ENCODE peak calls at places on chromosome 16, in ten cellular contexts. M is lung; J is right lobe of liver; B is tibial artery; R is heart right ventricle; D is AG04450; F is AG10803; Y is BJ; L is CD8-positive, alpha-beta T cell; I is GM12865. X is an unnamed sample.
A peak's percentile ranks its signal among the peaks of the same experiment; 100 is the strongest.

GRCh38 chr16:77191259-77191969 is 424 bp downstream of the MON1B start:
- DNase-seq in M (peak; percentile 46), J (no peak), B (no peak), R (peak; percentile 29), D (no peak), F (peak; percentile 17), Y (no peak), L (peak; percentile 19), I (peak; percentile 68), X (no peak)

GRCh38 chr16:78720416-78720815 is 621.0 kb downstream of the WWOX start:
- DNase-seq in M (no peak), J (no peak), B (no peak), R (no peak), D (no peak), F (no peak), Y (no peak), L (no peak), I (no peak), X (no peak)

GRCh38 chr16:30925646-30926332 is 2.4 kb downstream of the FBXL19 start:
- DNase-seq in M (no peak), J (no peak), B (no peak), R (no peak), D (no peak), F (no peak), Y (no peak), L (no peak), I (no peak), X (no peak)

GRCh38 chr16:2904922-2905240 is 6.8 kb upstream of the FLYWCH1 start:
- DNase-seq in M (no peak), J (no peak), B (no peak), R (no peak), D (no peak), F (no peak), Y (no peak), L (no peak), I (no peak), X (no peak)

GRCh38 chr16:28834349-28834748 is 11.6 kb downstream of the ATXN2L start:
- DNase-seq in M (no peak), J (no peak), B (no peak), R (no peak), D (no peak), F (no peak), Y (no peak), L (no peak), I (no peak), X (no peak)

GRCh38 chr16:81546781-81547180 is 102.2 kb downstream of the CMIP start:
- DNase-seq in M (no peak), J (no peak), B (no peak), R (no peak), D (no peak), F (no peak), Y (no peak), L (no peak), I (no peak), X (no peak)

GRCh38 chr16:70800306-70800705 is 652 bp downstream of the VAC14 start:
- DNase-seq in M (no peak), J (no peak), B (no peak), R (no peak), D (no peak), F (no peak), Y (no peak), L (no peak), I (peak; percentile 25), X (peak; percentile 20)

GRCh38 chr16:26765087-26765486 is 301.6 kb upstream of the C16orf82 start:
- DNase-seq in M (no peak), J (no peak), B (no peak), R (no peak), D (no peak), F (no peak), Y (no peak), L (no peak), I (peak; percentile 13), X (no peak)

GRCh38 chr16:56341656-56342397 is 83.5 kb downstream of the AMFR start:
- DNase-seq in M (no peak), J (no peak), B (no peak), R (no peak), D (no peak), F (no peak), Y (no peak), L (no peak), I (no peak), X (no peak)

GRCh38 chr16:76278976-76279375 is 1.8 kb downstream of the CNTNAP4 start:
- DNase-seq in M (no peak), J (no peak), B (no peak), R (no peak), D (no peak), F (no peak), Y (no peak), L (no peak), I (peak; percentile 53), X (no peak)

GRCh38 chr16:84614914-84615813 is 2.7 kb downstream of the COTL1 start:
- DNase-seq in M (no peak), J (no peak), B (no peak), R (no peak), D (no peak), F (no peak), Y (no peak), L (no peak), I (no peak), X (no peak)

GRCh38 chr16:637081-638018 is 1.2 kb upstream of the METTL26 start:
- DNase-seq in M (peak; percentile 92), J (peak; percentile 97), B (peak; percentile 86), R (peak; percentile 92), D (peak; percentile 72), F (peak; percentile 86), Y (no peak), L (peak; percentile 81), I (peak; percentile 95), X (peak; percentile 100)

DNA sequence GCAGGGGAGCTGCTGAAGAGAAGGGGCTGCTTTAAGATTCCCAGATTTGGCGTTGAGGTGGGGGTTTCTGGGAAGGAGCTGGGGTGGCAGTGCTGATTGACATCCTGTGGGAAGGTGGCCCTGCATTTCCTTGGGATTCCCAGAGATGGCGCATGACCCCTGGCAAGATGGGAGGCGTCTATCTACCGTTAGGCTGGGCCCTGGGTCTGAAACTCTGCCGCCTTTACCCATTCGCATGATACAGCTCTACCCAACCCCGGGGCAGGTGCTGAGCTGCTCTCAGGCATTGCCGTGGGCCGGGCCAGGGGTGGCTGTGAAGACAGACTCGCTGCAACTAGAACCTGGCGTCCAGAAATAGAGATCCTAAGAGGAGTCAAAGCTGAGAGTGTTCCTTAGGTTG is 9.9 kb upstream of the MVD start:
- DNase-seq in M (no peak), J (no peak), B (no peak), R (no peak), D (no peak), F (no peak), Y (no peak), L (no peak), I (no peak), X (no peak)
- TF ChIP-seq CTCF in M (no peak), J (no peak), B (no peak), R (no peak), D (peak; percentile 27), F (no peak), Y (peak; percentile 19), L (no peak), I (no peak), X (peak; percentile 3)

GRCh38 chr16:23398987-23399805 is 53.8 kb downstream of the COG7 start:
- DNase-seq in M (peak; percentile 66), J (no peak), B (no peak), R (peak; percentile 41), D (no peak), F (no peak), Y (no peak), L (no peak), I (no peak), X (no peak)
- TF ChIP-seq CTCF in M (no peak), J (no peak), B (no peak), R (no peak), D (no peak), F (no peak), Y (no peak), L (no peak), I (no peak), X (no peak)

GRCh38 chr16:17259751-17260270 is 210.9 kb downstream of the XYLT1 start:
- DNase-seq in M (no peak), J (no peak), B (no peak), R (no peak), D (no peak), F (no peak), Y (no peak), L (no peak), I (no peak), X (no peak)

GRCh38 chr16:17260271-17260849 is 210.4 kb downstream of the XYLT1 start:
- DNase-seq in M (no peak), J (no peak), B (no peak), R (no peak), D (no peak), F (no peak), Y (no peak), L (no peak), I (no peak), X (no peak)

GRCh38 chr16:17257426-17257825 is 213.3 kb downstream of the XYLT1 start:
- DNase-seq in M (no peak), J (no peak), B (no peak), R (no peak), D (no peak), F (no peak), Y (no peak), L (no peak), I (no peak), X (no peak)

GRCh38 chr16:17258077-17258599 is 212.6 kb downstream of the XYLT1 start:
- DNase-seq in M (no peak), J (no peak), B (no peak), R (no peak), D (no peak), F (no peak), Y (no peak), L (no peak), I (no peak), X (no peak)

GRCh38 chr16:17258848-17259713 is 211.7 kb downstream of the XYLT1 start:
- DNase-seq in M (peak; percentile 29), J (no peak), B (peak; percentile 24), R (no peak), D (no peak), F (no peak), Y (no peak), L (no peak), I (peak; percentile 87), X (peak; percentile 83)
- TF ChIP-seq CTCF in M (no peak), J (no peak), B (peak; percentile 20), R (no peak), D (no peak), F (no peak), Y (no peak), L (no peak), I (peak; percentile 42), X (no peak)

DNA sequence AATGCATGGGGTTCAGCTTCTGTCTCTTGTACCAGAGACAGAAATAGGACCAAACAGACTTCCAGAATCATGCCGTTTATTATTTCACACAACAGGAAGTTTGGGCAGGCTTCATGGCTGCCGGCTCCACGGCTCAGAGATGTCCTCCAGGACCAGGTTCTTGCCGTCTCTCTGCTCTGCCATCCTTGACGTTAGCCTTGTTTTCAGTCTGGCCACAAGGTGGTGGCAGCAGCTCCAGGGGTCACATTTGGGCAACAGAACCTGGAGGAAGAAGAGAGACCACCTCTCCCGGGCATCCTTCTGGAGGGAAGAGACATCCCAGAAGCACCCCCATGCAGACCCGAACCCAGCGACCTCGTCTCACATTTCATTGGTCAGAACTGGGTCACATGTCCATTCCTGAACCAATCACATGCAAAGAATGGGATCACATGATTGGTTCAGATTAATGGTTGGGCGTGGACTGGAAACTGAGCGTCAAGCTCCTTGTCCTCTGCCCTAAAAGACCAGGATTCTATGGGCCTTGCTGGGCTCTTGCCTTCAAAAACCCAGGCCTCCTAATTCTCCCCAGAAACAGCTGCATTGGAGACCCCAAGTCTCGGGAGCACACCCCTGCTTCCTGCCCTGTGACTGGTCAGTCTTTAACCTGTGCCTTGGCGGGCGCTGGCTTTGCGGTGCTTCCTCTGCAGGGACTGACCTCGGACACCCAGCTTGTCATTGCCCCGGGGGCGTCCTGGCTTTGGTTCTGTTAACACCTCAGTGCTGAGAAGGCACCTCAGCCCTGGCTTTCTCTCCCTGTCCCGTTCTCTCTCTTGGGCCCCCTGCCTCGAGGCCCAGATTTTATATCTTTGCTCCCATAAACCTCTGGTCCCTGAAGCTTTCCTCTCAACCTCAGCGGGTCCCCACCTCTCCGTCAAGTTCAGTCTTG is 63.3 kb downstream of the IRF8 start:
- DNase-seq in M (no peak), J (no peak), B (no peak), R (no peak), D (no peak), F (no peak), Y (no peak), L (no peak), I (no peak), X (no peak)
- TF ChIP-seq CTCF in M (no peak), J (no peak), B (no peak), R (no peak), D (no peak), F (no peak), Y (no peak), L (no peak), I (no peak), X (peak; percentile 14)

X was measured in GM13976.